ENCODE peak calls at places on chromosomes 3 and 15, in eight cellular contexts. D is neural crest cell, N is AG09309, G is pancreas, S is mammary epithelial cell, E is GM13976, B is PC-9, T is ovary. H is an unnamed sample.

GRCh38 chr3:186849392-186849975 is 7.0 kb downstream of the ADIPOQ start:
- DNase-seq in D (no peak), T (no peak), S (peak), B (no peak), N (no peak), E (peak), G (no peak), H (no peak)

GRCh38 chr3:149245738-149246451 is 24.3 kb upstream of the CP start:
- DNase-seq in D (no peak), B (no peak), N (peak), E (peak), G (no peak), T (no peak), S (peak), H (no peak)

GRCh38 chr3:122583770-122584169 is 6.3 kb downstream of the PARP15 start:
- DNase-seq in D (no peak), S (no peak), G (no peak), B (no peak), T (no peak), E (no peak), N (no peak), H (no peak)

GRCh38 chr3:52153389-52154096 is 680 bp downstream of the POC1A start:
- DNase-seq in D (peak), B (peak), N (no peak), T (peak), E (no peak), G (no peak), S (peak), H (peak)

GRCh38 chr3:23664459-23664858 is 141.3 kb upstream of the UBE2E1 start:
- DNase-seq in E (no peak), B (no peak), T (no peak), D (no peak), G (no peak), S (peak), N (no peak), H (no peak)

GRCh38 chr3:148723591-148723990 is 25.9 kb downstream of the AGTR1 start:
- DNase-seq in B (no peak), T (no peak), E (no peak), N (peak), S (no peak), D (no peak), G (no peak), H (no peak)

GRCh38 chr3:16203031-16203430 is 28.6 kb downstream of the GALNT15 start:
- DNase-seq in G (no peak), N (no peak), B (no peak), E (no peak), D (no peak), T (no peak), S (peak), H (no peak)

GRCh38 chr15:41944313-41944940 is 27.9 kb downstream of the EHD4 start:
- DNase-seq in N (peak), D (no peak), B (peak), G (no peak), S (peak), T (peak), E (no peak), H (no peak)

GRCh38 chr3:149657458-149657795 is 398 bp downstream of the WWTR1 start:
- DNase-seq in E (no peak), S (no peak), N (no peak), B (no peak), T (peak), G (peak), D (peak), H (no peak)

GRCh38 chr3:159828542-159828943 is 160.1 kb upstream of the IL12A start:
- DNase-seq in B (no peak), S (peak), N (no peak), G (no peak), D (no peak), E (peak), T (no peak), H (no peak)

GRCh38 chr3:128054363-128054762 is 2.1 kb downstream of the SEC61A1 start:
- DNase-seq in G (no peak), S (peak), T (no peak), N (no peak), E (no peak), B (no peak), D (no peak), H (no peak)

GRCh38 chr3:8485141-8485840 is 16.3 kb upstream of the LMCD1 start:
- DNase-seq in B (no peak), S (no peak), G (no peak), D (no peak), T (no peak), N (no peak), E (no peak), H (no peak)

GRCh38 chr3:16890605-16891333 is 6.0 kb downstream of the PLCL2 start:
- DNase-seq in S (no peak), G (no peak), N (no peak), B (no peak), T (no peak), D (no peak), E (no peak), H (no peak)

GRCh38 chr15:80967451-80967850 is 22.2 kb downstream of the MESD start:
- DNase-seq in B (peak), G (no peak), S (no peak), T (no peak), D (no peak), E (no peak), N (no peak), H (no peak)

GRCh38 chr3:108035751-108036150 is 55.1 kb downstream of the CD47 start:
- DNase-seq in D (no peak), S (no peak), N (no peak), T (no peak), E (no peak), G (no peak), B (no peak), H (no peak)

GRCh38 chr3:73437828-73438227 is 186.9 kb downstream of the PDZRN3 start:
- DNase-seq in B (no peak), G (no peak), T (no peak), D (no peak), N (no peak), S (peak), E (no peak), H (no peak)

GRCh38 chr3:133880287-133880686 is 15.4 kb downstream of the RAB6B start:
- DNase-seq in G (no peak), S (no peak), E (no peak), T (no peak), B (no peak), D (no peak), N (no peak), H (no peak)

GRCh38 chr15:57048930-57049550 is 130.6 kb downstream of the TCF12 start:
- DNase-seq in T (no peak), E (no peak), G (no peak), D (no peak), N (no peak), S (no peak), B (no peak), H (no peak)

GRCh38 chr15:89633585-89633984 is 21.7 kb downstream of the KIF7 start:
- DNase-seq in G (no peak), B (no peak), N (no peak), E (peak), S (no peak), T (no peak), D (no peak), H (no peak)

GRCh38 chr3:170419301-170420087 is 826 bp downstream of the CLDN11 start:
- DNase-seq in N (no peak), G (peak), B (no peak), E (peak), T (peak), S (no peak), D (peak), H (no peak)
- TF ChIP-seq CTCF in N (no peak), G (no peak), B (no peak), E (no peak), T (no peak), S (no peak), D (no peak), H (no peak)

GRCh38 chr3:31699309-31699953 is 166.7 kb downstream of the STT3B start:
- DNase-seq in D (no peak), G (no peak), B (peak), S (peak), T (no peak), N (no peak), E (no peak), H (no peak)
- TF ChIP-seq CTCF in D (no peak), G (no peak), B (no peak), S (no peak), T (no peak), N (no peak), E (no peak), H (no peak)

GRCh38 chr3:138465927-138466326 is 31.5 kb downstream of the ESYT3 start:
- DNase-seq in G (no peak), D (no peak), E (no peak), N (no peak), T (no peak), S (no peak), B (no peak), H (no peak)

GRCh38 chr3:138461696-138462295 is 27.4 kb downstream of the ESYT3 start:
- DNase-seq in S (no peak), B (no peak), D (no peak), N (no peak), T (no peak), G (no peak), E (no peak), H (no peak)

GRCh38 chr3:138465451-138465850 is 31.0 kb downstream of the ESYT3 start:
- DNase-seq in E (no peak), T (no peak), S (no peak), B (no peak), N (no peak), D (no peak), G (no peak), H (no peak)

GRCh38 chr3:138464490-138464860 is 30.1 kb downstream of the ESYT3 start:
- DNase-seq in D (no peak), S (no peak), N (no peak), T (no peak), G (no peak), B (no peak), E (no peak), H (no peak)

DNA sequence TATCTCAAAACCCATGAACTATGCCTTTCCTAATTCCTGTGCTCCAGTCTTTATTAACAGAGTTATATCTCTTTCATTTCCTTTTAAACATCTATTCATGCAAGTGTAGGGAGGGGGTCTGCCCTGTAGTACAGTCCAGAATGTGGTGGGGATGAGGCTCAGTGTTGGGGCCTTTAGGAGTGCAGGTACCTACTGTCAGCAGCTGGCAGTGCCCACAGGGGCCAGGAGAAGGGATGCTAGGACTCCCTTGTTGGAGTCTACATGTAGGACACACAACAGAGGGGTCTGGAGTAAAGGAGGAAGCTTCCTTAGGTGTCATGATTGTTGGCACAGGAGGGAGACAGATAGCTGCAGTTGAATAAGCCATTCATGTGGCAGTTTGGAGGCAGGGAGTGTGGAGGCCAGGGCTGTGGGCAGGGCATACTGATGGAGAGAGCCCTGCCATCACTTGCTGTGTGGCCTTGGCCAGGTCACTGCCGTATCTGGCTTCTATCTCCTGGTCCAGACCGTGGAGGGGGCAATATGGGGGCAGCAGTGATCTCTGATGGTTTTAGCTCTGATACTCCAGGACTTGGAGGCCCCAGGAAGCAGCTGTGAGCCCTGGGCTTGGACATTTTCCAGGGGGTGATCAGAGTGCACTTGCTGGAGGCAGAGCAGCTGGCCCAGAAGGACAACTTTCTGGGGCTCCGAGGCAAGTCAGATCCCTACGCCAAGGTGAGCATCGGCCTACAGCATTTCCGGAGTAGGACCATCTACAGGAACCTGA is 29.5 kb downstream of the ESYT3 start:
- DNase-seq in E (no peak), D (no peak), S (no peak), N (no peak), G (no peak), T (no peak), B (no peak), H (no peak)
- TF ChIP-seq CTCF in E (no peak), D (no peak), S (no peak), N (no peak), G (no peak), T (no peak), B (no peak), H (no peak)

DNA sequence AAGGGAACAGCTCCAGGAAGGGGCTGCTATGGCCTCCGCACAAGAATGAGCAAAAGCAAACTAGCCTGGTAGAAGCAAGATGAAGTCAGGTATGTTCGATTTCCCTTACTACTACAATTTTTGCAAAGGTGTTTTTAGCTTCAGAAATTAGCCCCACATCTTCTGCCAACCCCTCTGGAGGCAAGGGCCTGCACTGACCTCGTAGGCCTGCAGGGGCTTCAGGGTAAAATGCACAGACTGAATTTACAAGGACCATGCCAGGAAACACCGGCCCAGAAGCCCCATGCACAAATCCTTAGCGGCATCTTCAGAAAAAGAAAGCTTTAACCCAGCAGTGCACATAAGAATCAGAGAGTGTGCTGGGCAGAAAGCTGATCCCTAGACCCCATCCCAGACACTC is 53.0 kb downstream of the SLC6A1 start:
- DNase-seq in T (no peak), S (no peak), D (no peak), B (no peak), N (no peak), E (no peak), G (no peak), H (no peak)
- TF ChIP-seq CTCF in T (no peak), S (no peak), D (no peak), B (no peak), N (no peak), E (no peak), G (no peak), H (peak)

GRCh38 chr15:71118881-71119632 is 3.8 kb downstream of the THSD4 start:
- DNase-seq in G (no peak), N (no peak), T (no peak), S (no peak), B (no peak), D (no peak), E (no peak), H (no peak)
- TF ChIP-seq CTCF in G (no peak), N (no peak), T (no peak), S (no peak), B (no peak), D (no peak), E (no peak), H (no peak)